ENCODE peak calls at places on chromosomes 6 and 20, in seven cellular contexts. H is B cell; A is mucosa of gallbladder; U is activated CD4-positive, alpha-beta T cell treated with anti-CD3 and anti-CD28 coated beads for 48 hours; W is prostate gland; D is CD8-positive, alpha-beta T cell; J is IMR-90. E is an unnamed sample.

GRCh38 chr20:33285861-33286495 is 3.0 kb downstream of the BPIFB1 start:
- DNase-seq in H (no peak), A (no peak), U (no peak), W (no peak), D (no peak), J (no peak), E (no peak)

GRCh38 chr6:150153905-150154492 is 11.2 kb downstream of the PPP1R14C start:
- DNase-seq in H (no peak), A (no peak), U (no peak), W (no peak), D (no peak), J (no peak), E (no peak)

GRCh38 chr20:43563429-43563828 is 4.6 kb downstream of the SGK2 start:
- DNase-seq in H (no peak), A (no peak), U (no peak), W (no peak), D (no peak), J (no peak), E (no peak)

GRCh38 chr20:33602826-33603590 is 59.1 kb upstream of the C20orf144 start:
- DNase-seq in H (no peak), A (no peak), U (no peak), W (no peak), D (no peak), J (peak; percentile 50), E (no peak)

GRCh38 chr6:31125162-31125561 is 4.9 kb upstream of the CDSN start:
- DNase-seq in H (no peak), A (peak; percentile 73), U (no peak), W (peak; percentile 78), D (no peak), J (peak; percentile 14), E (peak; percentile 88)

GRCh38 chr6:133991096-133991593 is 38.1 kb downstream of the TBPL1 start:
- DNase-seq in H (no peak), A (no peak), U (no peak), W (no peak), D (no peak), J (peak; percentile 90), E (no peak)

GRCh38 chr6:146331008-146331407 is 212.6 kb upstream of the RAB32 start:
- DNase-seq in H (no peak), A (no peak), U (no peak), W (no peak), D (no peak), J (no peak), E (no peak)

GRCh38 chr6:154991207-154991606 is 3.9 kb upstream of the TIAM2 start:
- DNase-seq in H (no peak), A (no peak), U (no peak), W (no peak), D (no peak), J (no peak), E (no peak)

GRCh38 chr6:3635482-3635881 is 116.0 kb downstream of the PXDC1 start:
- DNase-seq in H (no peak), A (no peak), U (no peak), W (no peak), D (no peak), J (no peak), E (no peak)

E was measured in Calu3.